ENCODE peak calls at places on chromosome 20, in seven cellular contexts. P, M, D, S, B, N and Y are unnamed samples.

GRCh38 chr20:43987531-43987930 is 72.9 kb downstream of the TOX2 start:
- DNase-seq in S (peak; percentile 11), M (no peak), P (no peak), D (no peak), B (no peak), N (no peak), Y (no peak)

GRCh38 chr20:57389695-57390603 is 1.2 kb upstream of the RBM38 start:
- DNase-seq in N (no peak), M (no peak), D (peak; percentile 84), B (peak; percentile 40), S (no peak), P (no peak), Y (no peak)

GRCh38 chr20:57259179-57260021 is 7.0 kb downstream of the BMP7 start:
- DNase-seq in P (no peak), D (no peak), M (no peak), N (no peak), S (no peak), B (no peak), Y (no peak)

GRCh38 chr20:1804554-1804956 is 90.7 kb upstream of the SIRPA start:
- DNase-seq in B (no peak), D (no peak), M (no peak), N (no peak), P (no peak), S (no peak), Y (no peak)

GRCh38 chr20:25058797-25059486 is 1.0 kb upstream of the ACSS1 start:
- DNase-seq in N (no peak), P (no peak), B (peak; percentile 49), S (no peak), M (no peak), D (peak; percentile 45), Y (no peak)

GRCh38 chr20:36629719-36630340 is 16.2 kb downstream of the SLA2 start:
- DNase-seq in S (no peak), P (no peak), N (no peak), D (no peak), B (no peak), M (no peak), Y (no peak)

GRCh38 chr20:62427172-62428007 is at the start of gene RBBP8NL:
- DNase-seq in M (peak; percentile 77), S (no peak), N (no peak), B (no peak), D (no peak), P (no peak), Y (no peak)

GRCh38 chr20:14617123-14617522 is 279.7 kb upstream of the FLRT3 start:
- DNase-seq in B (no peak), M (no peak), S (no peak), D (no peak), P (no peak), N (no peak), Y (no peak)

GRCh38 chr20:9531581-9531980 is 17.2 kb downstream of the LAMP5 start:
- DNase-seq in S (no peak), N (no peak), M (no peak), B (no peak), P (no peak), D (no peak), Y (no peak)

GRCh38 chr20:35281506-35282101 is 3.0 kb downstream of the EIF6 start:
- DNase-seq in S (no peak), B (no peak), D (no peak), P (no peak), N (no peak), M (no peak), Y (no peak)
- TF ChIP-seq POLR2A in S (no peak), B (no peak), D (no peak), P (no peak), N (no peak), M (no peak), Y (no peak)

GRCh38 chr20:19991826-19992225 is 25.3 kb upstream of the NAA20 start:
- DNase-seq in S (no peak), N (no peak), M (no peak), D (no peak), P (no peak), B (no peak), Y (no peak)
- H3K4me1 ChIP-seq in S (peaks cover 73% of the 10 kb centered on the region), N (peaks cover 71% of the 10 kb centered on the region), M (peaks cover 45% of the 10 kb centered on the region), D (peaks cover 7% of the 10 kb centered on the region), P (peaks cover 80% of the 10 kb centered on the region), B (peaks cover 54% of the 10 kb centered on the region), Y (peaks cover 18% of the 10 kb centered on the region)

GRCh38 chr20:21503345-21503744 is 10.5 kb downstream of the NKX2-2 start:
- DNase-seq in P (no peak), D (no peak), B (no peak), N (no peak), M (no peak), S (no peak), Y (no peak)
- TF ChIP-seq POLR2A in P (no peak), D (no peak), B (no peak), N (no peak), M (no peak), S (no peak), Y (no peak)

GRCh38 chr20:53938739-53939138 is 131.7 kb downstream of the BCAS1 start:
- DNase-seq in P (no peak), D (no peak), M (no peak), B (no peak), N (no peak), S (no peak), Y (no peak)
- H3K4me1 ChIP-seq in P (peaks cover 24% of the 10 kb centered on the region), D (peaks cover 16% of the 10 kb centered on the region), M (peaks cover 22% of the 10 kb centered on the region), B (peaks cover 30% of the 10 kb centered on the region), N (peaks cover 33% of the 10 kb centered on the region), S (peaks cover 39% of the 10 kb centered on the region), Y (peaks cover 8% of the 10 kb centered on the region)

DNA sequence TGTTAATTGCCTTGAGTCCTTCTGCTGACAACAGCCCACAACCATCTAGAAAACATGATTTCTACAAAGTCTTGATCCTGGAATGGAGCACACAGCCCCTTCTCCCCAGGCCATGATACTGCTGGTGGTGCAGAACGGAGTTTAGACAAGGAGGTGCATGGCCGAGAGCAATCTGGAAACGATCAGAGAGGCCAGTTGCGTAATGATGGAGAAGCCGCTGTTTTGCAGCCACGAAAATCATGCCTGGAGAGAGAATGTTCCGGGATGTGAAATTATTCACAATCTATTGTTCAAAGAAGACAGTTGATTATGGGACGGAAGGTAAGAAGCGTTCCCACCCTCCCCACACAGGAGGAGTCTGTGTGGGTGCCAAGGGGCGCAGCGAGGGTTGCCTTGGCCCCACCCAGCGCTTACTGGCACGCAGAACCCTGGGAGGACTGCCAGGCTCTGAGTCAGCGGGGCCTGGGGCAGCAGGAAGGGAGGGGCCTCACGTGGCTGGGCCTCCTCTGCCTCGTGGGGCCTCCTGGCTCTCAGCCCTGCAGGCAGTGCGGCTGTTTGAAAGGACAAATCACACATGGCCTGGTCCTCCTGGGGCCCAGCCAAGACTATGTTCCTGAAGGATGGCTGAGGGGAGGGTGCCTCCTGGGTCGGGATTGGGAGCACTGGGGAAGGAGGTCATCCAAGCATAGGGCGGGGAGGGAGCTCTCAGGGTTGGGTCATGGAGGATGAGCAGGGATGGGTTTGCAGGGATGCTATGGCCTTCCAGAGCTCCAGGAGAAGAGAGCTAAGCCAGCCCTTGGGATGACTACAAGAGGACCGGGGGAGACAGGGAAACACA is 8.7 kb upstream of the AP5S1 start:
- DNase-seq in B (peak; percentile 99), M (peak; percentile 93), P (peak; percentile 99), D (peak; percentile 100), N (peak; percentile 96), S (peak; percentile 98), Y (peak; percentile 97)
- TF ChIP-seq POLR2A in B (peak; percentile 75), M (no peak), P (peak; percentile 57), D (peak; percentile 79), N (peak; percentile 69), S (peak; percentile 55), Y (peak; percentile 74)

DNA sequence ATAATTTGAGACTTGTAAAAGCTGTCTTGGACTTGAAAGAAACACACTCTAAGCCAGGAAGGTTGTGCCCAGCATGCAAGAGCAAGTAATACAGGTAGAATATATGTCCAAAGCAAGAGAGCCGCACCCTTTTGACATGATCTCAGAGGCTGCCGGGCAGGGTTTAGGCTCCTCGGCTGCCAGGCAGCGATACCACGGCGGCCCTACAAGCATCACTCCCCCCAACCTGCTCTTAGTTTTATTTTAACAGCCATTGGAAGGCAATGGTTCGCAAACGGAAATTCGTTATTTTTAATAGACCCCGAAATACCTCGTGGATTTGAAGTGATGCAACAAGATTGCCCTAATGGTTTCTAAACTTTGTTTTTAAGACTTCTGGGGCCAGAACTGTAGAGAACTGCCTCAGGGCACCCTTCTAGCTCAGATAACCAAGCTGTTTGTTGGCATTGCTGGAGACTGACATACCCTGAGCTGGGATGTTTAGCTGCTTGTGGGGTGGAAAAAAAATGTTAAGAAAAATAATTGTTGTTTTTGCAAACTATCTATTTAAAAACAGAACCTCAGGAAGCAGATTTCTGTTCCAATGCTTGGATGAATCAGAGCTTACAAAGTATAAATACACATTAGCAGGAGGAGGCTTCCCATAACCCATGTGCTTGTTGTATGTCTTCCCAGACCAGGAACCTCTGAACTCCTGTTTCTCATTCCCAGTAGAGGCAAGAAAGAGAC is 39.0 kb downstream of the JAG1 start:
- DNase-seq in B (no peak), M (no peak), N (no peak), P (no peak), D (no peak), S (no peak), Y (no peak)
- H3K4me1 ChIP-seq in B (peaks cover 7% of the 10 kb centered on the region), M (no peaks in the 10 kb centered on the region), N (peaks cover 25% of the 10 kb centered on the region), P (peaks cover 35% of the 10 kb centered on the region), D (peaks cover 19% of the 10 kb centered on the region), S (peaks cover 90% of the 10 kb centered on the region), Y (no peaks in the 10 kb centered on the region)